ENCODE peak calls at places on chromosomes 6 and 20, in six cellular contexts. I is lower lobe of right lung; A is adrenal gland; Q is upper lobe of right lung; U is naive thymus-derived CD8-positive, alpha-beta T cell; D is stimulated activated CD8-positive, alpha-beta memory T cell treated with anti-CD3 and anti-CD28 coated beads, Interleukin-2, amount 100 ng/mL, for 48 hours. O is an unnamed sample.

GRCh38 chr20:12977634-12978394 is 31.0 kb upstream of the SPTLC3 start:
- DNase-seq in I (no peak), A (no peak), Q (no peak), U (no peak), D (no peak), O (no peak)

GRCh38 chr6:170292778-170293164 is 1.9 kb upstream of the DLL1 start:
- DNase-seq in I (no peak), A (no peak), Q (no peak), U (no peak), D (no peak), O (peak)

GRCh38 chr20:20666359-20666758 is 46.1 kb downstream of the RALGAPA2 start:
- DNase-seq in I (no peak), A (no peak), Q (no peak), U (no peak), D (no peak), O (no peak)

GRCh38 chr20:48478806-48479550 is 348.8 kb downstream of the PREX1 start:
- DNase-seq in I (peak), A (no peak), Q (no peak), U (no peak), D (no peak), O (no peak)

GRCh38 chr6:63573899-63574553 is 1.7 kb downstream of the LOC128125822 start:
- DNase-seq in I (no peak), A (peak), Q (no peak), U (peak), D (no peak), O (peak)

GRCh38 chr6:24927985-24928735 is 7.6 kb downstream of the RIPOR2 start:
- DNase-seq in I (no peak), A (no peak), Q (no peak), U (no peak), D (no peak), O (no peak)

GRCh38 chr6:16762547-16763477 is 1.6 kb upstream of the ATXN1 start:
- DNase-seq in I (peak), A (peak), Q (peak), U (peak), D (peak), O (peak)

GRCh38 chr6:57423468-57423867 is 106.0 kb downstream of the PRIM2 start:
- DNase-seq in I (no peak), A (no peak), Q (no peak), U (no peak), D (no peak), O (no peak)

GRCh38 chr20:3672864-3673550 is 8.8 kb downstream of the ADAM33 start:
- DNase-seq in I (peak), A (no peak), Q (no peak), U (no peak), D (no peak), O (no peak)

GRCh38 chr20:32315399-32315798 is 37.9 kb downstream of the KIF3B start:
- DNase-seq in I (no peak), A (no peak), Q (no peak), U (no peak), D (no peak), O (no peak)

GRCh38 chr6:108134213-108134973 is 31.4 kb upstream of the NR2E1 start:
- DNase-seq in I (no peak), A (no peak), Q (no peak), U (no peak), D (no peak), O (no peak)

GRCh38 chr6:113632220-113632864 is 224.8 kb upstream of the MARCKS start:
- DNase-seq in I (no peak), A (peak), Q (no peak), U (no peak), D (peak), O (peak)

GRCh38 chr6:28884423-28885148 is 39.2 kb downstream of the TRIM27 start:
- DNase-seq in I (no peak), A (no peak), Q (no peak), U (peak), D (peak), O (no peak)

GRCh38 chr6:11689847-11690246 is 88.8 kb downstream of the ADTRP start:
- DNase-seq in I (no peak), A (no peak), Q (no peak), U (no peak), D (no peak), O (no peak)

GRCh38 chr6:45577836-45578504 is 200.2 kb upstream of the SUPT3H start:
- DNase-seq in I (no peak), A (peak), Q (no peak), U (no peak), D (no peak), O (peak)

GRCh38 chr6:26240981-26241770 is 123.8 kb upstream of the BTN3A2 start:
- DNase-seq in I (peak), A (peak), Q (no peak), U (peak), D (peak), O (no peak)

GRCh38 chr6:99522531-99522930 is 7.3 kb upstream of the USP45 start:
- DNase-seq in I (no peak), A (no peak), Q (no peak), U (no peak), D (no peak), O (peak)

GRCh38 chr20:8309638-8310037 is 177.6 kb downstream of the PLCB1 start:
- DNase-seq in I (no peak), A (no peak), Q (no peak), U (no peak), D (no peak), O (peak)

GRCh38 chr6:111817451-111818146 is 55.7 kb downstream of the FYN start:
- DNase-seq in I (no peak), A (no peak), Q (no peak), U (no peak), D (no peak), O (no peak)

GRCh38 chr6:39263299-39264037 is 34.2 kb upstream of the KCNK5 start:
- DNase-seq in I (no peak), A (no peak), Q (no peak), U (no peak), D (no peak), O (no peak)

GRCh38 chr20:59560588-59561227 is 43.6 kb upstream of the PHACTR3 start:
- DNase-seq in I (no peak), A (peak), Q (no peak), U (no peak), D (no peak), O (peak)

GRCh38 chr6:163170294-163170883 is 244.1 kb upstream of the QKI start:
- DNase-seq in I (no peak), A (no peak), Q (no peak), U (no peak), D (peak), O (no peak)

GRCh38 chr6:56688521-56688920 is 45.8 kb upstream of the DST start:
- DNase-seq in I (no peak), A (no peak), Q (no peak), U (no peak), D (no peak), O (no peak)

O was measured in AG08395.